ENCODE peak calls at places on chromosomes 1 and 21, in seven cellular contexts. One of them, this sample, is unnamed.

GRCh38 chr1:63662056-63662836 is 69.0 kb downstream of the PGM1 start:
- DNase-seq in SK-N-SH: no peak
- DNase-seq in A549: peak
- DNase-seq in HCT116: peak
- DNase-seq in Panc1: no peak
- DNase-seq in GM23338: no peak
- DNase-seq in K562: no peak
- DNase-seq in this sample: no peak

GRCh38 chr1:93681549-93682412 is at the start of gene BCAR3:
- DNase-seq in GM23338: peak
- DNase-seq in K562: peak
- DNase-seq in SK-N-SH: peak
- DNase-seq in Panc1: no peak
- DNase-seq in HCT116: no peak
- DNase-seq in A549: no peak
- DNase-seq in this sample: no peak

GRCh38 chr1:32180186-32181060 is 948 bp downstream of the TXLNA start:
- DNase-seq in A549: peak
- DNase-seq in GM23338: peak
- DNase-seq in Panc1: no peak
- DNase-seq in K562: peak
- DNase-seq in SK-N-SH: peak
- DNase-seq in HCT116: no peak
- DNase-seq in this sample: peak

GRCh38 chr1:245698860-245699259 is 544.1 kb downstream of the KIF26B start:
- DNase-seq in SK-N-SH: no peak
- DNase-seq in A549: no peak
- DNase-seq in HCT116: no peak
- DNase-seq in Panc1: no peak
- DNase-seq in K562: no peak
- DNase-seq in GM23338: no peak
- DNase-seq in this sample: no peak

GRCh38 chr1:167374014-167374413 is 144.3 kb downstream of the CD247 start:
- DNase-seq in SK-N-SH: peak
- DNase-seq in HCT116: no peak
- DNase-seq in Panc1: no peak
- DNase-seq in K562: no peak
- DNase-seq in GM23338: peak
- DNase-seq in A549: no peak
- DNase-seq in this sample: no peak

GRCh38 chr1:110765640-110766335 is 91.0 kb upstream of the KCNA3 start:
- DNase-seq in HCT116: peak
- DNase-seq in Panc1: no peak
- DNase-seq in GM23338: peak
- DNase-seq in A549: peak
- DNase-seq in K562: peak
- DNase-seq in SK-N-SH: peak
- DNase-seq in this sample: peak

GRCh38 chr1:96472471-96472870 is 249.1 kb upstream of the PTBP2 start:
- DNase-seq in HCT116: no peak
- DNase-seq in GM23338: no peak
- DNase-seq in Panc1: no peak
- DNase-seq in A549: no peak
- DNase-seq in K562: no peak
- DNase-seq in SK-N-SH: no peak
- DNase-seq in this sample: no peak

GRCh38 chr1:172955161-172955821 is 95.5 kb downstream of the TNFSF18 start:
- DNase-seq in GM23338: no peak
- DNase-seq in A549: no peak
- DNase-seq in HCT116: no peak
- DNase-seq in SK-N-SH: no peak
- DNase-seq in Panc1: no peak
- DNase-seq in K562: no peak
- DNase-seq in this sample: no peak

GRCh38 chr1:63821650-63822049 is 47.8 kb downstream of the ROR1 start:
- DNase-seq in K562: no peak
- DNase-seq in A549: no peak
- DNase-seq in SK-N-SH: no peak
- DNase-seq in Panc1: no peak
- DNase-seq in GM23338: no peak
- DNase-seq in HCT116: no peak
- DNase-seq in this sample: no peak

GRCh38 chr1:183303901-183304300 is 114.3 kb downstream of the NMNAT2 start:
- DNase-seq in GM23338: no peak
- DNase-seq in HCT116: no peak
- DNase-seq in SK-N-SH: no peak
- DNase-seq in A549: no peak
- DNase-seq in K562: no peak
- DNase-seq in Panc1: no peak
- DNase-seq in this sample: no peak

GRCh38 chr1:150543500-150544143 is 5.6 kb upstream of the ADAMTSL4 start:
- DNase-seq in HCT116: no peak
- DNase-seq in SK-N-SH: peak
- DNase-seq in K562: no peak
- DNase-seq in A549: no peak
- DNase-seq in GM23338: no peak
- DNase-seq in Panc1: no peak
- DNase-seq in this sample: no peak

GRCh38 chr1:208170252-208170651 is 73.9 kb downstream of the PLXNA2 start:
- DNase-seq in K562: no peak
- DNase-seq in HCT116: no peak
- DNase-seq in GM23338: no peak
- DNase-seq in A549: no peak
- DNase-seq in Panc1: no peak
- DNase-seq in SK-N-SH: peak
- DNase-seq in this sample: no peak

GRCh38 chr1:8974551-8974950 is 28.9 kb downstream of the CA6 start:
- DNase-seq in K562: no peak
- DNase-seq in Panc1: no peak
- DNase-seq in HCT116: no peak
- DNase-seq in GM23338: no peak
- DNase-seq in A549: no peak
- DNase-seq in SK-N-SH: no peak
- DNase-seq in this sample: no peak

GRCh38 chr21:45624356-45624854 is 19.1 kb upstream of the PCBP3 start:
- DNase-seq in HCT116: no peak
- DNase-seq in K562: no peak
- DNase-seq in Panc1: no peak
- DNase-seq in GM23338: no peak
- DNase-seq in A549: no peak
- DNase-seq in SK-N-SH: no peak
- DNase-seq in this sample: no peak

GRCh38 chr1:220879509-220880366 is 495 bp downstream of the HLX start:
- DNase-seq in GM23338: peak
- DNase-seq in HCT116: no peak
- DNase-seq in Panc1: no peak
- DNase-seq in SK-N-SH: peak
- DNase-seq in K562: peak
- DNase-seq in A549: peak
- DNase-seq in this sample: no peak

GRCh38 chr1:90122679-90123340 is 127.9 kb downstream of the ZNF326 start:
- DNase-seq in A549: no peak
- DNase-seq in HCT116: no peak
- DNase-seq in K562: no peak
- DNase-seq in GM23338: no peak
- DNase-seq in SK-N-SH: no peak
- DNase-seq in Panc1: no peak
- DNase-seq in this sample: no peak

GRCh38 chr1:103569493-103569892 is 1.9 kb upstream of the AMY2B start:
- DNase-seq in HCT116: no peak
- DNase-seq in GM23338: no peak
- DNase-seq in K562: no peak
- DNase-seq in SK-N-SH: no peak
- DNase-seq in Panc1: no peak
- DNase-seq in A549: no peak
- DNase-seq in this sample: no peak

GRCh38 chr1:43071241-43071640 is 100.8 kb downstream of the EBNA1BP2 start:
- DNase-seq in K562: no peak
- DNase-seq in GM23338: no peak
- DNase-seq in Panc1: no peak
- DNase-seq in HCT116: no peak
- DNase-seq in A549: no peak
- DNase-seq in SK-N-SH: no peak
- DNase-seq in this sample: no peak

GRCh38 chr1:99814373-99814900 is 35.7 kb upstream of the AGL start:
- DNase-seq in HCT116: no peak
- DNase-seq in A549: no peak
- DNase-seq in SK-N-SH: no peak
- DNase-seq in K562: no peak
- DNase-seq in GM23338: no peak
- DNase-seq in Panc1: no peak
- DNase-seq in this sample: no peak

GRCh38 chr1:25695991-25696330 is 79.4 kb downstream of the MAN1C1 start:
- DNase-seq in SK-N-SH: no peak
- DNase-seq in HCT116: no peak
- DNase-seq in Panc1: no peak
- DNase-seq in A549: peak
- DNase-seq in K562: no peak
- DNase-seq in GM23338: no peak
- DNase-seq in this sample: no peak

GRCh38 chr21:16033193-16033592 is 303.4 kb downstream of the USP25 start:
- DNase-seq in GM23338: no peak
- DNase-seq in SK-N-SH: no peak
- DNase-seq in Panc1: no peak
- DNase-seq in HCT116: no peak
- DNase-seq in K562: no peak
- DNase-seq in A549: no peak
- DNase-seq in this sample: no peak

GRCh38 chr1:200112308-200112707 is 84.8 kb downstream of the NR5A2 start:
- DNase-seq in HCT116: no peak
- DNase-seq in Panc1: no peak
- DNase-seq in SK-N-SH: no peak
- DNase-seq in GM23338: no peak
- DNase-seq in A549: no peak
- DNase-seq in K562: no peak
- DNase-seq in this sample: no peak

GRCh38 chr1:153532769-153533599 is 2.8 kb downstream of the S100A6 start:
- DNase-seq in SK-N-SH: no peak
- DNase-seq in GM23338: peak
- DNase-seq in HCT116: peak
- DNase-seq in A549: peak
- DNase-seq in K562: peak
- DNase-seq in Panc1: no peak
- DNase-seq in this sample: peak

DNA sequence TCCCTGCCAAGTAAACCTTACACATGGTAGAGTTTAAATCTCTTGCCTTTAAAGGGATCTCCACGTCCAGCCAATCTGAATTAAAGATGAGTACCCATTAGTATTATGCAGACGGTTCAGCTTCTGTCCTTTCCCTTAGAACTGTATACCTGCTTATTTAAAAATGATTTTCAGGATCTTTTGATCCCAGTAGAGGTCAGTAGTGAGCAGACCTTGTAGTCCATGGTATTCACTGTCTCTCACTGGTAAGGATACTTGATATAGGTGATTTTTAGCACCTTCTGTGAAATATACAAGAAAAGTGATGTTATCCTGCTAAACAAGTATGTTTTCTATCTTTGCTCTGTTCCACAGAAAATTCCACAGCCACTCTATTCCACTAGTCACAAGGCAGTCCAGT is 1211.6 kb upstream of the ADGRL4 start:
- DNase-seq in SK-N-SH: peak
- DNase-seq in A549: no peak
- DNase-seq in GM23338: peak
- DNase-seq in Panc1: peak
- DNase-seq in K562: peak
- DNase-seq in HCT116: peak
- DNase-seq in this sample: no peak
- TF ChIP-seq CTCF in SK-N-SH: peak
- TF ChIP-seq CTCF in A549: peak
- TF ChIP-seq CTCF in GM23338: peak
- TF ChIP-seq CTCF in Panc1: peak
- TF ChIP-seq CTCF in K562: peak
- TF ChIP-seq CTCF in HCT116: peak
- TF ChIP-seq CTCF in this sample: peak

DNA sequence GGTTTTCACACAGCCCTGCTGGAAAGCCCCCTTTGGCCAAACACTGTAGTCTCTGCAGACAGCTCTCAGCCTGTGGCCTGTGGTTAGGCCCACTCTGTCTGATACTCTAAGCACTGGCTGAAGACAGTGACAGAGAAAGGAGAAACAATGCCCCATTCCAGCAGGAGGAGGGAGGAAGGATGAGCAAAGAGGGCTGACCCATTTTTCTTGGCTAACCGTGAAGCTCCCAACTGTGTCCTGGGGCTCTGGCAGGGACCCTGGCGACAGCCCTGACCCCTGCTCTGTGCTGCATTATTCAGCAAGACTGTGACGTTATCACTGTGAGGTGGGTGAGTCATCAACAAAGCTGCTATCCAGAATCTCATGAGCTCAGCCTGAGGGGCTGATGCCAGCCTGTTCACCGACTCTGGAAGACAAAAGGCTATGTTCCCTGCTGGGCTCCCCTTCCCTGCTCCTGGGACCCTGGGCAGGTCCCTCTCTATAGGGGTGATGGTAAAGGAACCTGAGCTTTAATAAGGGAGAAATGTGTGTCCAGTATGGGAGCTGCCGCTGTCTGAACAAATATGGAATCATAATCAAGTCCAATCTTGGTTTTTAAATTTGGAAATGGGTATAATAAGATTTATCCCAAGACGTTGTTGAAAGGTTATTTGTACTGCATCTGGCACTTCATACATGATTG is 107.0 kb downstream of the RHOU start:
- DNase-seq in GM23338: no peak
- DNase-seq in HCT116: peak
- DNase-seq in SK-N-SH: peak
- DNase-seq in Panc1: no peak
- DNase-seq in A549: peak
- DNase-seq in K562: peak
- DNase-seq in this sample: no peak
- TF ChIP-seq REST in GM23338: no peak
- TF ChIP-seq REST in HCT116: no peak
- TF ChIP-seq REST in SK-N-SH: no peak
- TF ChIP-seq REST in Panc1: no peak
- TF ChIP-seq REST in A549: no peak
- TF ChIP-seq REST in K562: no peak
- TF ChIP-seq REST in this sample: no peak

GRCh38 chr1:226708967-226709396 is 30.1 kb downstream of the ITPKB start:
- DNase-seq in K562: no peak
- DNase-seq in GM23338: no peak
- DNase-seq in Panc1: no peak
- DNase-seq in A549: no peak
- DNase-seq in SK-N-SH: no peak
- DNase-seq in HCT116: no peak
- DNase-seq in this sample: no peak
- TF ChIP-seq CTCF in K562: no peak
- TF ChIP-seq CTCF in GM23338: peak
- TF ChIP-seq CTCF in Panc1: peak
- TF ChIP-seq CTCF in A549: no peak
- TF ChIP-seq CTCF in SK-N-SH: no peak
- TF ChIP-seq CTCF in HCT116: no peak
- TF ChIP-seq CTCF in this sample: no peak

GRCh38 chr1:18341291-18342058 is 139.3 kb upstream of the KLHDC7A start:
- DNase-seq in HCT116: no peak
- DNase-seq in A549: no peak
- DNase-seq in Panc1: no peak
- DNase-seq in SK-N-SH: no peak
- DNase-seq in K562: no peak
- DNase-seq in GM23338: no peak
- DNase-seq in this sample: no peak
- TF ChIP-seq REST in HCT116: no peak
- TF ChIP-seq REST in A549: no peak
- TF ChIP-seq REST in Panc1: no peak
- TF ChIP-seq REST in SK-N-SH: no peak
- TF ChIP-seq REST in K562: no peak
- TF ChIP-seq REST in GM23338: no peak
- TF ChIP-seq REST in this sample: no peak